ENCODE peak calls at places on chromosomes 12 and 14, in six cellular contexts. I, B, S, V, Y and C are unnamed samples.

GRCh38 chr12:88501976-88502938 is 78.0 kb downstream of the KITLG start:
- DNase-seq in I (no peak), B (no peak), S (no peak), V (no peak), Y (no peak), C (no peak)

GRCh38 chr12:13817131-13817530 is 164.3 kb downstream of the GRIN2B start:
- DNase-seq in I (no peak), B (no peak), S (peak; percentile 77), V (no peak), Y (peak; percentile 79), C (no peak)

GRCh38 chr12:44546037-44546436 is 330.1 kb downstream of the NELL2 start:
- DNase-seq in I (no peak), B (no peak), S (no peak), V (no peak), Y (no peak), C (no peak)

GRCh38 chr12:88763536-88764100 is 183.3 kb upstream of the KITLG start:
- DNase-seq in I (no peak), B (no peak), S (no peak), V (no peak), Y (no peak), C (no peak)

GRCh38 chr14:96904201-96904600 is 107.0 kb downstream of the VRK1 start:
- DNase-seq in I (no peak), B (no peak), S (no peak), V (no peak), Y (no peak), C (no peak)

GRCh38 chr12:79689477-79690155 is 1.1 kb downstream of the PAWR start:
- DNase-seq in I (no peak), B (peak; percentile 30), S (peak; percentile 81), V (peak; percentile 19), Y (peak; percentile 74), C (peak; percentile 68)

GRCh38 chr12:1318327-1319031 is 275.9 kb downstream of the FBXL14 start:
- DNase-seq in I (no peak), B (no peak), S (peak; percentile 61), V (no peak), Y (peak; percentile 64), C (no peak)

GRCh38 chr12:3275171-3276041 is 198.2 kb downstream of the TSPAN9 start:
- DNase-seq in I (peak; percentile 42), B (peak; percentile 80), S (peak; percentile 93), V (peak; percentile 69), Y (peak; percentile 92), C (peak; percentile 77)

GRCh38 chr14:90703841-90704240 is 112.4 kb downstream of the TTC7B start:
- DNase-seq in I (no peak), B (no peak), S (no peak), V (no peak), Y (no peak), C (no peak)

GRCh38 chr12:104604070-104604994 is 147.6 kb downstream of the CHST11 start:
- DNase-seq in I (peak; percentile 26), B (peak; percentile 63), S (peak; percentile 89), V (no peak), Y (peak; percentile 81), C (peak; percentile 83)

GRCh38 chr12:120399531-120399930 is 30.6 kb upstream of the MSI1 start:
- DNase-seq in I (no peak), B (no peak), S (no peak), V (no peak), Y (no peak), C (no peak)

GRCh38 chr12:125651625-125652024 is 586.4 kb downstream of the AACS start:
- DNase-seq in I (no peak), B (no peak), S (no peak), V (no peak), Y (no peak), C (no peak)

GRCh38 chr12:21843795-21844194 is 69.3 kb upstream of the KCNJ8 start:
- DNase-seq in I (no peak), B (no peak), S (no peak), V (no peak), Y (no peak), C (no peak)

GRCh38 chr12:57611116-57611809 is at the start of gene ARHGEF25:
- DNase-seq in I (no peak), B (peak; percentile 87), S (peak; percentile 95), V (peak; percentile 89), Y (peak; percentile 94), C (no peak)

GRCh38 chr14:51701956-51702355 is 50.2 kb downstream of the FRMD6 start:
- DNase-seq in I (no peak), B (no peak), S (no peak), V (no peak), Y (no peak), C (no peak)

GRCh38 chr12:70876952-70877351 is 43.6 kb downstream of the PTPRR start:
- DNase-seq in I (no peak), B (no peak), S (no peak), V (no peak), Y (no peak), C (no peak)

GRCh38 chr12:49794811-49795653 is 33.2 kb downstream of the NCKAP5L start:
- DNase-seq in I (no peak), B (no peak), S (peak; percentile 69), V (no peak), Y (no peak), C (no peak)

GRCh38 chr12:53982616-53983579 is 2.0 kb upstream of the HOXC10 start:
- DNase-seq in I (no peak), B (no peak), S (no peak), V (no peak), Y (no peak), C (no peak)
- H3K27me3 ChIP-seq in I (peaks cover 87% of the 10 kb centered on the region), B (peaks cover 100% of the 10 kb centered on the region), S (no peaks in the 10 kb centered on the region), V (no peaks in the 10 kb centered on the region), Y (no peaks in the 10 kb centered on the region), C (peaks cover 97% of the 10 kb centered on the region)

DNA sequence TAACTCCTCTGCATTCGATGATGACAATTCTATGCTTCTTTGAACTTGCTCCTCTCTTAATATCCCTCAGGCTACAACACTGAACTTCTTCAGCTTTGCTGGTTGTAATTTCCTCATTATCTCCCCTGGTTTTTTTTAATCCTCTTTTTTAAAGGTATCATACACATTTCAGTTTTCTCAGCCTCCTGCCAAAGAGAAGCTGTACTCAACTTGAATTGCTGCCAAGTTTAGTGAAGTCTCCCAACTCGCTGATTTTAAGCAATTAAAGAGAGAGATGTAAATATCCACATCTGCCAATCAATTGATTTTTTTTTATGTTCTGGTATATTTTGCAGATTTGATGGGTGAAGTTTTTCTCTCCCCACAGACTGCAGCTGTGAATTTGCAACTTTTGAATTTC is 817.8 kb downstream of the GALC start:
- DNase-seq in I (no peak), B (no peak), S (no peak), V (no peak), Y (no peak), C (no peak)
- H3K9me3 ChIP-seq in I (no peaks in the 10 kb centered on the region), B (no peaks in the 10 kb centered on the region), S (no peaks in the 10 kb centered on the region), V (no peaks in the 10 kb centered on the region), Y (no peaks in the 10 kb centered on the region), C (no peaks in the 10 kb centered on the region)

GRCh38 chr12:52436828-52437474 is 2.8 kb upstream of the KRT75 start:
- DNase-seq in I (no peak), B (no peak), S (no peak), V (no peak), Y (no peak), C (no peak)
- H3K27me3 ChIP-seq in I (no peaks in the 10 kb centered on the region), B (peaks cover 63% of the 10 kb centered on the region), S (no peaks in the 10 kb centered on the region), V (peaks cover 96% of the 10 kb centered on the region), Y (no peaks in the 10 kb centered on the region), C (peaks cover 7% of the 10 kb centered on the region)

GRCh38 chr12:133073836-133074235 is 6.9 kb upstream of the ZNF140 start:
- DNase-seq in I (no peak), B (no peak), S (no peak), V (no peak), Y (no peak), C (no peak)
- H3K9me3 ChIP-seq in I (peaks cover 15% of the 10 kb centered on the region), B (peaks cover 100% of the 10 kb centered on the region), S (peaks cover 14% of the 10 kb centered on the region), V (peaks cover 65% of the 10 kb centered on the region), Y (peaks cover 12% of the 10 kb centered on the region), C (peaks cover 100% of the 10 kb centered on the region)

GRCh38 chr12:6915789-6916285 is 1.5 kb downstream of the ENO2 start:
- DNase-seq in I (no peak), B (no peak), S (peak; percentile 73), V (no peak), Y (no peak), C (no peak)

GRCh38 chr12:6912164-6912956 is 2.0 kb upstream of the ENO2 start:
- DNase-seq in I (no peak), B (no peak), S (peak; percentile 53), V (no peak), Y (no peak), C (peak; percentile 47)

GRCh38 chr12:6915023-6915788 is 826 bp downstream of the ENO2 start:
- DNase-seq in I (no peak), B (peak; percentile 45), S (peak; percentile 76), V (peak; percentile 96), Y (peak; percentile 77), C (peak; percentile 49)

GRCh38 chr12:6916426-6917200 is 2.2 kb downstream of the ENO2 start:
- DNase-seq in I (no peak), B (no peak), S (peak; percentile 67), V (no peak), Y (peak; percentile 55), C (peak; percentile 40)

DNA sequence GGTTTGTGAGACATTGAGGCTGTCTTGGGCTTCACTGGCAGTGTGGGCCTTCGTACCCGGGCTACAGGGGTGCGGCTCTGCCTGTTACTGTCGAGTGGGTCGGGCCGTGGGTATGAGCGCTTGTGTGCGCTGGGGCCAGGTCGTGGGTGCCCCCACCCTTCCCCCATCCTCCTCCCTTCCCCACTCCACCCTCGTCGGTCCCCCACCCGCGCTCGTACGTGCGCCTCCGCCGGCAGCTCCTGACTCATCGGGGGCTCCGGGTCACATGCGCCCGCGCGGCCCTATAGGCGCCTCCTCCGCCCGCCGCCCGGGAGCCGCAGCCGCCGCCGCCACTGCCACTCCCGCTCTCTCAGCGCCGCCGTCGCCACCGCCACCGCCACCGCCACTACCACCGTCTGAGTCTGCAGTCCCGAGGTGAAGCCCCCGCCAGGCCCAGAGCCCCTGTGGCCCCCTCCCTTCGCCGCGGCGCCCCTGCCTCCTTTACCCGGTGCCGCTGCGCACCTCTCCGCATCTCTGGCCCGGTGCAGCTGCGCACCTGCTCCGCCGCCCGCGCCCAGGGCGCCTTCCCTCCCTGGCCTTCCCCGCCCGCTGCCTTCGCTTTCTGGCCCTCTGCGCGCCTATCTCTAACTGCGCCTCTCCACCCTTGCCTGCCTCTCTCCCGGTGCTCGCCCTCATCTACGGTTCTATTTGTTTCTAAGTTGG is at the start of gene ENO2:
- DNase-seq in I (peak; percentile 87), B (peak; percentile 79), S (peak; percentile 95), V (peak; percentile 75), Y (peak; percentile 92), C (peak; percentile 82)
- H3K27me3 ChIP-seq in I (no peaks in the 10 kb centered on the region), B (no peaks in the 10 kb centered on the region), S (no peaks in the 10 kb centered on the region), V (no peaks in the 10 kb centered on the region), Y (no peaks in the 10 kb centered on the region), C (peaks cover 4% of the 10 kb centered on the region)

DNA sequence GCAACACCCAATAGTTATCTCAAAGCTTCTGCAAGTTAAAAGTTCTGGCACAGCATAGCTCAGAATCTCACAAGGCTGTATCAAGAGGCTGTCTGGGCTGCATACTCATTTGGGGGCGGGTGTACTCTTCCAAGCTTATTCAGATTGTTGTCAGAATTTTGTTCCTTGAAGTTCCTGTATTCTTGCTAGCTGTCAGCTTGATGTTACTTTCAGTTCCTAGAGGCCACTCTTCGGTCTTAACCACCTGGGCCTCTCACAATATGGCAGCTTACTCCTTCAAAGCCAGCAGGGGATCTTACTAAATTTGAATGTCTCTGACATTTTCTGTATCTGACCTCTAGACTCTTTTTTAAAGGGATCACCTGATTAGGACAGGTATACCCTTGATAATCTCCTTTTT is 38.9 kb downstream of the KCNC2 start:
- DNase-seq in I (no peak), B (no peak), S (no peak), V (no peak), Y (no peak), C (no peak)
- H3K9me3 ChIP-seq in I (no peaks in the 10 kb centered on the region), B (no peaks in the 10 kb centered on the region), S (no peaks in the 10 kb centered on the region), V (no peaks in the 10 kb centered on the region), Y (no peaks in the 10 kb centered on the region), C (no peaks in the 10 kb centered on the region)